ENCODE peak calls at places on chromosomes 16 and 17, in four cellular contexts. Z, N, G and C are unnamed samples.

GRCh38 chr16:27822529-27823437 is 240.7 kb downstream of the GSG1L start:
- DNase-seq in Z (peak; percentile 15), N (peak; percentile 25), G (no peak), C (no peak)

GRCh38 chr16:75627856-75628255 is 4.8 kb upstream of the ADAT1 start:
- DNase-seq in Z (no peak), N (no peak), G (no peak), C (no peak)

GRCh38 chr16:85664580-85665372 is 24.0 kb downstream of the GINS2 start:
- DNase-seq in Z (no peak), N (no peak), G (no peak), C (no peak)

GRCh38 chr16:85376292-85377095 is 236.6 kb upstream of the GSE1 start:
- DNase-seq in Z (no peak), N (no peak), G (peak; percentile 84), C (no peak)

GRCh38 chr17:65121368-65121767 is 15.8 kb upstream of the RGS9 start:
- DNase-seq in Z (no peak), N (no peak), G (no peak), C (no peak)

GRCh38 chr16:53737563-53737962 is 33.6 kb downstream of the FTO start:
- DNase-seq in Z (no peak), N (no peak), G (no peak), C (no peak)

GRCh38 chr17:73792994-73793393 is 148.7 kb upstream of the SDK2 start:
- DNase-seq in Z (no peak), N (peak; percentile 71), G (no peak), C (no peak)

GRCh38 chr16:84774810-84775209 is 45.0 kb upstream of the CRISPLD2 start:
- DNase-seq in Z (peak; percentile 54), N (no peak), G (no peak), C (no peak)

GRCh38 chr17:82489117-82489516 is 30.4 kb upstream of the FOXK2 start:
- DNase-seq in Z (no peak), N (no peak), G (no peak), C (no peak)

DNA sequence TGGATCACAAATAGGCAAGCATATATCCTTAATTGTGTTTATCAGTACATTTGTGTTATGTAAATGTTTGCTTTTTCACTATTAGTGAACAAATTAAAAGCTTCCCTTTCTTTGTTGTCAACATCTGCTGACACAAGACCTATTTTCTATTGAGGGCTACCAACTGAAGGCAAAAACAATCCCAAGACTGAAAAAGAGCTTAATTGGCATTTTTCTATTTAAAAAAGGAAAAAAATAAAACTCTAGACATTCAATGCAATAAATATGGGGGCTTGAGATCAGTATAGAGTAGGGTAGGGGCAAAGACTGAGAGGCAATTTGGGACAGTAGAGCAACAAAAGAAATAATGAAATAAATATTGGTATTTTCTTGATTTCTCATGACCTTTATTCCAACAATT is 24.2 kb downstream of the OMG start:
- DNase-seq in Z (no peak), N (no peak), G (no peak), C (no peak)
- H3K4me1 ChIP-seq in Z (peaks cover 29% of the 10 kb centered on the region), N (peaks cover 15% of the 10 kb centered on the region), G (no peaks in the 10 kb centered on the region), C (no peaks in the 10 kb centered on the region)

GRCh38 chr17:45312477-45313418 is 4.1 kb downstream of the MAP3K14 start:
- DNase-seq in Z (peak; percentile 54), N (no peak), G (no peak), C (no peak)
- H3K4me1 ChIP-seq in Z (peaks cover 69% of the 10 kb centered on the region), N (peaks cover 39% of the 10 kb centered on the region), G (peaks cover 18% of the 10 kb centered on the region), C (peaks cover 13% of the 10 kb centered on the region)

GRCh38 chr16:46743232-46743719 is 4.9 kb downstream of the MYLK3 start:
- DNase-seq in Z (no peak), N (peak; percentile 52), G (no peak), C (no peak)
- H3K4me1 ChIP-seq in Z (no peaks in the 10 kb centered on the region), N (peaks cover 30% of the 10 kb centered on the region), G (no peaks in the 10 kb centered on the region), C (peaks cover 25% of the 10 kb centered on the region)

GRCh38 chr17:29664743-29665479 is 42.2 kb upstream of the CORO6 start:
- DNase-seq in Z (peak; percentile 80), N (peak; percentile 20), G (no peak), C (no peak)

GRCh38 chr17:29671661-29672060 is 48.9 kb upstream of the CORO6 start:
- DNase-seq in Z (no peak), N (no peak), G (no peak), C (no peak)

GRCh38 chr17:29663155-29663554 is 40.4 kb upstream of the CORO6 start:
- DNase-seq in Z (no peak), N (peak; percentile 16), G (no peak), C (no peak)

GRCh38 chr17:29665480-29665807 is 42.7 kb upstream of the CORO6 start:
- DNase-seq in Z (no peak), N (no peak), G (no peak), C (no peak)

GRCh38 chr17:29667969-29668368 is 45.3 kb upstream of the CORO6 start:
- DNase-seq in Z (no peak), N (no peak), G (no peak), C (no peak)
- H3K4me1 ChIP-seq in Z (peaks cover 31% of the 10 kb centered on the region), N (peaks cover 22% of the 10 kb centered on the region), G (no peaks in the 10 kb centered on the region), C (no peaks in the 10 kb centered on the region)

DNA sequence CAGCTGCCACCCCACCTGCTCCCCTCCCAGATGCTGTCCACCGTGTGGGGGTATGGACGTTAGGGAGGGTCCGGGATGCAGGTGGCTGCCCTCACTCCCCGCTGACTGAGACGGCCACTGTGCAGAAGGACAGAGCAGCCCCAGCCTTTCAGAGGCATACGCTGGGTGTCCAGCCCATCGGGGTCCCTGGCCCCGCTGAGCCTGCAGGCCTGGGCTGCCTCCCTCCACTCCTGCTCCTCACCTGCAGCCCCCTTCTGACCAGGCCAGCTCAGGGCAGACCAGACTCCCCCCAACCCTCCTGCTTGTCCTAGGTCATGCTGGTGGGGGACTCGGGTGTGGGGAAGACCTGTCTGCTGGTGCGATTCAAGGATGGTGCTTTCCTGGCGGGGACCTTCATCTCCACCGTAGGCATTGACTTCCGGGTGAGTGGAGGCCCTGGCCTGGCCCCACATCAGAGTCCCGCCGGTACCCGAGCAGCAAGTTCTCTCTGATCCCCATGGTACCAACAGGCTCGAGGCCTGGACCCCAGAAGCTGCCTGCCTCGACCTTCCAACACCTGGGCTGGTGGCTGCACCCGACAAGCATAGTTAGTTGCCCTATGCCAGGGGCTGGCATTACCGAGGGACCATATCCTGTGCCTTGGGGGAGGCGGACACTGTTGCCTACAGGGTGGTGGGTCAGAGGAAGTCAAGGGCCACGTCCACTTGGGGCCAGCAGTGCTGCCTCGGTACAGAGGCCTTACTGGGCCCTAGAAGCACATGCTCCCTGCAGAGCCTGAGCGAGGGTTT is 1.4 kb downstream of the RAB26 start:
- DNase-seq in Z (peak; percentile 11), N (no peak), G (no peak), C (no peak)
- H3K4me1 ChIP-seq in Z (peaks cover 31% of the 10 kb centered on the region), N (peaks cover 40% of the 10 kb centered on the region), G (no peaks in the 10 kb centered on the region), C (peaks cover 45% of the 10 kb centered on the region)